ENCODE peak calls at places on chromosomes 7 and 10, in four cellular contexts. G is cardiac muscle cell, W is endothelial cell of umbilical vein, Z is pancreas. U is an unnamed sample.

GRCh38 chr7:132455306-132455705 is 121.0 kb downstream of the PLXNA4 start:
- DNase-seq in Z (no peak), G (no peak), W (no peak), U (no peak)

GRCh38 chr7:134766779-134767566 is 12.5 kb upstream of the CALD1 start:
- DNase-seq in W (no peak), Z (no peak), G (peak; percentile 60), U (peak; percentile 32)

GRCh38 chr10:17035446-17035845 is 94.2 kb downstream of the CUBN start:
- DNase-seq in Z (no peak), W (no peak), G (no peak), U (no peak)

GRCh38 chr10:28307267-28307666 is 4.4 kb upstream of the MPP7 start:
- DNase-seq in G (no peak), W (no peak), Z (no peak), U (no peak)

GRCh38 chr7:51324206-51324884 is 7.7 kb upstream of the COBL start:
- DNase-seq in Z (no peak), G (peak; percentile 26), W (no peak), U (no peak)

GRCh38 chr7:6416516-6417145 is 31.1 kb downstream of the DAGLB start:
- DNase-seq in W (no peak), Z (no peak), G (peak; percentile 32), U (no peak)

GRCh38 chr7:47335071-47335470 is 246.8 kb downstream of the TNS3 start:
- DNase-seq in Z (no peak), G (no peak), W (no peak), U (no peak)

GRCh38 chr10:12839941-12840611 is 161.4 kb downstream of the CCDC3 start:
- DNase-seq in G (peak; percentile 42), Z (no peak), W (no peak), U (no peak)

GRCh38 chr10:59098387-59098786 is 78.1 kb upstream of the PHYHIPL start:
- DNase-seq in W (no peak), G (peak; percentile 74), Z (no peak), U (peak; percentile 41)

GRCh38 chr7:77269360-77270075 is 69.9 kb upstream of the FGL2 start:
- DNase-seq in Z (no peak), G (peak; percentile 16), W (no peak), U (no peak)

GRCh38 chr7:11817111-11817710 is 14.8 kb downstream of the THSD7A start:
- DNase-seq in Z (no peak), W (peak; percentile 85), G (peak; percentile 40), U (no peak)

GRCh38 chr10:44921061-44921460 is 9.9 kb downstream of the TMEM72 start:
- DNase-seq in G (no peak), Z (no peak), W (no peak), U (no peak)

GRCh38 chr7:27154901-27155815 is 1.3 kb downstream of the HOXA7 start:
- DNase-seq in W (peak; percentile 72), G (no peak), Z (peak; percentile 5), U (peak; percentile 45)

GRCh38 chr10:97713351-97713827 is at the start of gene MARVELD1:
- DNase-seq in W (peak; percentile 54), G (peak; percentile 91), Z (no peak), U (peak; percentile 92)

GRCh38 chr10:34581871-34582532 is 233.1 kb downstream of the PARD3 start:
- DNase-seq in Z (no peak), W (peak; percentile 68), G (peak; percentile 70), U (no peak)

GRCh38 chr7:128011079-128011670 is 20.1 kb downstream of the LRRC4 start:
- DNase-seq in Z (no peak), G (no peak), W (peak; percentile 80), U (no peak)

GRCh38 chr7:2853147-2853546 is 9.0 kb upstream of the GNA12 start:
- DNase-seq in W (no peak), G (peak; percentile 82), Z (no peak), U (no peak)

GRCh38 chr7:132526111-132526741 is 50.0 kb downstream of the PLXNA4 start:
- DNase-seq in Z (no peak), G (no peak), W (no peak), U (no peak)

GRCh38 chr7:20374391-20374790 is 43.7 kb downstream of the ITGB8 start:
- DNase-seq in G (no peak), W (no peak), Z (no peak), U (no peak)

GRCh38 chr10:5418584-5418983 is 6.2 kb downstream of the NET1 start:
- DNase-seq in Z (no peak), G (no peak), W (no peak), U (no peak)

GRCh38 chr7:25384820-25385560 is 156.7 kb upstream of the NPVF start:
- DNase-seq in G (no peak), Z (no peak), W (no peak), U (peak; percentile 48)

GRCh38 chr10:98144985-98145384 is 10.5 kb downstream of the R3HCC1L start:
- DNase-seq in W (no peak), G (no peak), Z (no peak), U (no peak)

GRCh38 chr7:47380325-47381131 is 201.4 kb downstream of the TNS3 start:
- DNase-seq in Z (no peak), W (no peak), G (peak; percentile 85), U (no peak)

GRCh38 chr10:8369666-8370065 is 315.2 kb downstream of the GATA3 start:
- DNase-seq in G (peak; percentile 61), Z (no peak), W (peak; percentile 76), U (no peak)

GRCh38 chr10:100986952-100987684 is at the start of the genes MRPL43 and TWNK:
- DNase-seq in W (peak; percentile 84), Z (peak; percentile 85), G (peak; percentile 76), U (peak; percentile 85)

GRCh38 chr7:34735526-34735925 is 77.5 kb downstream of the NPSR1 start:
- DNase-seq in W (no peak), G (no peak), Z (no peak), U (no peak)

GRCh38 chr7:148819697-148820332 is 64.3 kb downstream of the EZH2 start:
- DNase-seq in W (peak; percentile 33), G (peak; percentile 41), Z (no peak), U (no peak)

GRCh38 chr7:155229548-155230168 is 68.0 kb upstream of the INSIG1 start:
- DNase-seq in W (no peak), G (no peak), Z (no peak), U (no peak)

GRCh38 chr7:120662291-120662690 is 195.7 kb downstream of the TSPAN12 start:
- DNase-seq in Z (no peak), W (no peak), G (peak; percentile 11), U (no peak)

DNA sequence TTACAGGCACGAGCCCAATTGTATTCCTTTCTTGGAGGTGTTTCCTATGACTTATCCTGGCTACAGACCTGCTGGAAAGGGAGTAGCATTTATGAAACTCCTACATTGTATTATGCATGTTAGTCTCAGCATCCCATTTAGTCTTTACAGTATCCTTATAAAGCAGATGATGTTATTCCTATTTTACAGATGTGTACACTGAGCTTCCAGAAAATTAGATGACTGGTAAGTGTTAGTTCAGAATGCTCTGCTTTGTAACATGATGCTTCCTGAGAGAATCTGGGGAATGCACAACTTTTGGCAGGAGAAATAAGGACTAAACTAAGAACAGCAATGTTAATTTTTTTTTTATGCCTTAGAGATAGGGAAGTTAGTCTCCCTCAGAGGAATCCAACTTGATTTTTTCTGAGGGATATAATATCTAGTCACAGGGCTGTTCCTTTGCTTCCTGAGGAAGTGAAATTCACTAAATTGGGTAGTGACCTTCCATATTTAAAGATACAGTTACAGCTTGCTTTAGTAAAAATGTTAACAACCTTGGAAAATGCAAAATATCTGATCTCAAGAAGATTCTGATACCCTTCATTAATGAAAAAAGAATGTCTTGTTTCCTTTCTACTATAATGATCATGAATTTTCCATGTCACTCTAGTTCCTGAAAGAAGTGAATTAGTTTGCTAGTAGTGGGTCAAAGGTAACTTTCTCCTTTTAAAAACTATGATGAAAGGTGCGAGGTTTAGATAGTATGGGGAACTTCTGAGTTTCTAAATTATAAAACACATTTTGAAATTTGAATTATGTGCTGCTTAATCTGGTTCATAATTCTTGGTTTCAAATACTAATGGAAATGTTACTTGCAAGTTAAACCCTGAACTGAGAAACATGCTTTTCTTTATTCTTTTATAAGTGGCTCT is 194.0 kb upstream of the PRPS1L1 start:
- DNase-seq in Z (no peak), W (no peak), G (peak; percentile 75), U (no peak)
- H3K4me1 ChIP-seq in Z (no peaks in the 10 kb centered on the region), W (no peaks in the 10 kb centered on the region), G (peaks cover 15% of the 10 kb centered on the region), U (no peaks in the 10 kb centered on the region)

GRCh38 chr10:122475130-122475529 is 13.8 kb downstream of the HTRA1 start:
- DNase-seq in W (peak; percentile 69), G (peak; percentile 50), Z (no peak), U (peak; percentile 70)

GRCh38 chr10:122475581-122475980 is 14.2 kb downstream of the HTRA1 start:
- DNase-seq in W (no peak), Z (no peak), G (no peak), U (no peak)

GRCh38 chr10:122477436-122477835 is 16.1 kb downstream of the HTRA1 start:
- DNase-seq in Z (no peak), G (no peak), W (no peak), U (no peak)

GRCh38 chr10:122474145-122474739 is 12.9 kb downstream of the HTRA1 start:
- DNase-seq in Z (no peak), G (peak; percentile 67), W (peak; percentile 99), U (no peak)

DNA sequence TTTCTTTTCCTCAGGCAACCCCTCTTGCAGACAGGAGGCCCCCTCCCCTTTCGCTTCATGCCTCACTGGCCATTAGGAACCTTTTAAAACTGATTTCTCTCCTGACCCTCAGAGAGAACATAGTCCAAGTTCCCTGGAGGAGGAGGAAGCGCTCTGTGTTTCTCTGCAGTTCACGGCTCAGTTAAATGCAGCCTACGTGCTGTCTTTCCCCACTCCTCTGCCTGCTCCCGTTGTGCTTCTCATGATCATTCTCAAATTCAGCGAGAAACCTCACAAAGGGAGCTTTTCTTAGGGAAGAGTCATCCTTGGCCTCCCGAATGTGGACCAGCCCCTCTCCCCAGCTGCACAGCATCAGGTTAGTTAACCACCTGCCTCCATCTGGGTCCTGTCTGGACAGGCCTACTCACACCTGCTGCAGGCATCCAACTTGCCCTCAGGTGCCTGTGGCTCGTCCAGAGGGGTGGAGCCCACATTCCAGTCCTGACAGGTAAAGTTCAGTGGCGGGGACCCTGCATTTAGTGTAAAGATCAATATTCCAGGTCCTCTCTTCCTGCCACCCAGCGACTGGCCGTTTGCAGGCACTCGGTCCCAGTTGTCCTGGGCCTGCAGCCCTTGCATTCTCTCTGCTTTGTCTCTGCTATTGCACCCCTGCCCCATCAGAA is 14.8 kb downstream of the HTRA1 start:
- DNase-seq in Z (no peak), G (no peak), W (no peak), U (no peak)
- H3K4me3 ChIP-seq in Z (no peak overlapping the region), G (no peak overlapping the region), W (no peak overlapping the region), U (no peak overlapping the region)

DNA sequence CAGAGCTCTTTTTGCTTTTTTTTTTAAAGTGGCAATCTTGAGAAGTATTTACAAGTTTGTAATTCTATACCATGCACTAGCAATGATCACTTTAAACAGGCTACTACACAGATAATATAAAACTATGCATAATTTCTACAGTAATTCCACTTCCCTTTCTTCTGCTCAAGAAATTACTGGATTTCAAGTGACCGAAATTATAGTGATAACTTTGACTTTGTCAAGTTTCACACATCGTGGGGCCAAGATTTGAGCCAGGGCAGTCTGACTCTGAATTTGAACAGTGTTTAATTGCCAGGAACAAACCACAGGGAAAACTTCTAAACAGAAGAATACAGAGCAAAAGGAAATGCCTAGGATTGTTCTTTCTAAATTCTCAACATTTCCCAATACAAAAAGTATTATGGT is 288.3 kb upstream of the MKLN1 start:
- DNase-seq in G (peak; percentile 64), W (no peak), Z (no peak), U (no peak)
- H3K4me1 ChIP-seq in G (no peaks in the 10 kb centered on the region), W (peaks cover 9% of the 10 kb centered on the region), Z (peaks cover 16% of the 10 kb centered on the region), U (peaks cover 18% of the 10 kb centered on the region)

DNA sequence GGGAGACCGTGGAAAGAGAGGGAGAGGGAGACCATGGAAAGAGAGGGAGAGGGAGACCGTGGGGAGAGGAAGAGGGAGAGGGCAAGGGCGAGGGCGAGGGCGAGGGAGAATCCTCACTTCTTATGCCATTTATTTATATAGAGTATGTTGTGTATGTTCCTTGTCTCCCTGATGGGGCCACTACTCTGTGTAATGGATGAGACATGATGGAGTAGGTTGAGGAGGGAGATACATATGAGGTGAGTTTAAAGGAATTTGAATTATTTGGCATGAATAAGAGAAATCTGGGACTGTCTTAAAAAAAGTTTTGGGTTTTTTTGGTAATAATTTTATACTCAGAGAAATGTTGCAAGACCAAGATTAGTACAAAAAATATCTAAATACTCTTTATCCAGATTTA is 20.0 kb downstream of the CCSER2 start:
- DNase-seq in Z (no peak), G (peak; percentile 60), W (no peak), U (no peak)
- H3K4me3 ChIP-seq in Z (no peak overlapping the region), G (no peak overlapping the region), W (no peak overlapping the region), U (no peak overlapping the region)